ENCODE peak calls at places on chromosome 9, in nine cellular contexts. G, E, Q, U, I, X, N, O and H are unnamed samples.

GRCh38 chr9:95047452-95048224 is 269.9 kb downstream of the FANCC start:
- DNase-seq in X (no peak), G (no peak), O (no peak), U (no peak), Q (no peak), E (no peak), N (no peak), I (no peak), H (no peak)

GRCh38 chr9:36748322-36748899 is 175.7 kb downstream of the MELK start:
- DNase-seq in G (peak; percentile 34), N (no peak), I (no peak), Q (no peak), O (no peak), X (no peak), U (no peak), E (no peak), H (peak; percentile 33)

GRCh38 chr9:136759001-136759400 is 958 bp upstream of the LCN8 start:
- DNase-seq in N (no peak), Q (no peak), X (no peak), G (no peak), I (peak; percentile 63), U (no peak), O (no peak), E (no peak), H (no peak)

GRCh38 chr9:113164536-113165300 is 13.9 kb downstream of the SLC31A2 start:
- DNase-seq in Q (no peak), U (no peak), I (no peak), E (peak; percentile 31), N (no peak), X (no peak), G (peak; percentile 59), O (no peak), H (no peak)

GRCh38 chr9:120735009-120735408 is 20.7 kb upstream of the MEGF9 start:
- DNase-seq in U (no peak), I (no peak), Q (no peak), O (no peak), X (no peak), E (no peak), N (no peak), G (no peak), H (no peak)

GRCh38 chr9:75993434-75993833 is 103.0 kb downstream of the PCSK5 start:
- DNase-seq in O (no peak), G (peak; percentile 80), I (no peak), U (no peak), E (no peak), Q (no peak), X (no peak), N (no peak), H (peak; percentile 12)

GRCh38 chr9:121599186-121599871 is 52.1 kb upstream of the DAB2IP start:
- DNase-seq in E (no peak), Q (no peak), O (peak; percentile 95), U (no peak), I (peak; percentile 96), N (no peak), X (peak; percentile 80), G (no peak), H (peak; percentile 67)

GRCh38 chr9:121735065-121735791 is 83.8 kb downstream of the DAB2IP start:
- DNase-seq in U (no peak), X (no peak), G (peak; percentile 56), O (no peak), I (no peak), Q (no peak), E (no peak), N (no peak), H (peak; percentile 20)

GRCh38 chr9:95204710-95205109 is 112.8 kb downstream of the FANCC start:
- DNase-seq in N (no peak), Q (no peak), E (no peak), X (no peak), U (no peak), I (no peak), O (no peak), G (no peak), H (no peak)

GRCh38 chr9:19397845-19398244 is 11.0 kb upstream of the ACER2 start:
- DNase-seq in N (no peak), X (no peak), Q (no peak), I (no peak), G (no peak), E (no peak), U (no peak), O (no peak), H (no peak)

GRCh38 chr9:113931140-113931539 is 55.0 kb downstream of the ZNF618 start:
- DNase-seq in X (no peak), Q (no peak), I (no peak), N (no peak), U (no peak), E (no peak), O (no peak), G (no peak), H (no peak)

GRCh38 chr9:136679431-136679941 is 7.8 kb downstream of the AGPAT2 start:
- DNase-seq in I (no peak), X (no peak), G (no peak), E (no peak), O (no peak), N (no peak), Q (no peak), U (no peak), H (no peak)

GRCh38 chr9:83384214-83384613 is 154.0 kb downstream of the FRMD3 start:
- DNase-seq in X (no peak), O (no peak), E (no peak), U (no peak), G (no peak), I (no peak), N (no peak), Q (no peak), H (no peak)

GRCh38 chr9:79764377-79764776 is 192.6 kb downstream of the TLE4 start:
- DNase-seq in O (no peak), I (no peak), Q (no peak), E (peak; percentile 98), U (no peak), X (no peak), G (peak; percentile 88), N (no peak), H (peak; percentile 6)

GRCh38 chr9:75712690-75713089 is 177.8 kb upstream of the PCSK5 start:
- DNase-seq in N (no peak), Q (no peak), I (no peak), G (peak; percentile 16), U (no peak), O (no peak), E (no peak), X (no peak), H (no peak)

GRCh38 chr9:72338631-72339030 is 26.4 kb downstream of the ZFAND5 start:
- DNase-seq in X (no peak), O (no peak), I (no peak), Q (no peak), G (no peak), E (no peak), U (no peak), N (no peak), H (no peak)

GRCh38 chr9:81664638-81665513 is 24.5 kb downstream of the TLE1 start:
- DNase-seq in U (no peak), I (no peak), O (no peak), E (no peak), G (no peak), Q (no peak), X (no peak), N (no peak), H (no peak)

GRCh38 chr9:121851641-121852091 is 200.2 kb downstream of the DAB2IP start:
- DNase-seq in G (no peak), N (no peak), I (no peak), Q (no peak), O (no peak), E (no peak), X (no peak), U (no peak), H (no peak)

GRCh38 chr9:129383005-129383414 is 204.9 kb upstream of the IER5L start:
- DNase-seq in I (peak; percentile 93), Q (no peak), U (no peak), N (no peak), E (no peak), G (no peak), X (peak; percentile 80), O (peak; percentile 93), H (peak; percentile 54)

GRCh38 chr9:108776920-108777650 is 78.7 kb downstream of the ACTL7B start:
- DNase-seq in E (no peak), N (no peak), O (no peak), X (no peak), Q (no peak), G (peak; percentile 12), U (no peak), I (no peak), H (no peak)

GRCh38 chr9:129027685-129028191 is 393 bp downstream of the SH3GLB2 start:
- DNase-seq in Q (peak; percentile 77), G (no peak), E (no peak), I (peak; percentile 92), N (no peak), O (peak; percentile 92), X (peak; percentile 82), U (no peak), H (no peak)

GRCh38 chr9:80449513-80449912 is 877.7 kb downstream of the TLE4 start:
- DNase-seq in X (no peak), N (no peak), O (no peak), I (no peak), E (no peak), U (no peak), G (no peak), Q (no peak), H (no peak)

GRCh38 chr9:87259543-87259942 is 238.1 kb upstream of the DAPK1 start:
- DNase-seq in E (no peak), X (no peak), I (no peak), N (no peak), O (no peak), G (peak; percentile 75), Q (no peak), U (no peak), H (no peak)

GRCh38 chr9:133207540-133208170 is 1.4 kb downstream of the OBP2B start:
- DNase-seq in E (no peak), G (no peak), U (no peak), X (no peak), N (no peak), I (no peak), O (no peak), Q (no peak), H (no peak)

GRCh38 chr9:34580358-34580757 is 9.2 kb downstream of the CNTFR start:
- DNase-seq in I (peak; percentile 57), U (no peak), O (no peak), Q (no peak), X (no peak), N (no peak), G (no peak), E (no peak), H (no peak)

GRCh38 chr9:117734523-117735314 is 30.5 kb downstream of the TLR4 start:
- DNase-seq in E (no peak), X (no peak), G (peak; percentile 9), U (no peak), Q (no peak), N (no peak), I (no peak), O (no peak), H (no peak)

GRCh38 chr9:27572566-27572917 is 739 bp downstream of the C9orf72 start:
- DNase-seq in Q (peak; percentile 58), E (no peak), U (no peak), I (no peak), G (peak; percentile 68), X (no peak), N (no peak), O (no peak), H (peak; percentile 25)

GRCh38 chr9:74848150-74848525 is 39.6 kb downstream of the TRPM6 start:
- DNase-seq in E (no peak), U (no peak), O (no peak), G (no peak), Q (no peak), I (no peak), X (no peak), N (no peak), H (no peak)

GRCh38 chr9:127311239-127311741 is 46.7 kb downstream of the GARNL3 start:
- DNase-seq in I (no peak), G (peak; percentile 71), Q (peak; percentile 3), U (no peak), E (no peak), O (no peak), N (peak; percentile 7), X (no peak), H (peak; percentile 43)

GRCh38 chr9:93059097-93059959 is 827 bp downstream of the SUSD3 start:
- DNase-seq in X (no peak), N (no peak), G (no peak), I (peak; percentile 76), Q (no peak), O (peak; percentile 41), E (no peak), U (no peak), H (no peak)

GRCh38 chr9:109856785-109857184 is 76.8 kb downstream of the PALM2AKAP2 start:
- DNase-seq in U (peak; percentile 64), I (peak; percentile 54), Q (no peak), G (no peak), N (no peak), E (no peak), O (no peak), X (no peak), H (no peak)